ENCODE peak calls at places on chromosomes 11 and 22, in nine cellular contexts. L is CD8-positive, alpha-beta T cell; E is fibroblast of lung; I is right lobe of liver; X is PC-3; U is IMR-90; S is breast epithelium; J is H1; O is kidney. B is an unnamed sample. For H3K36me3, the result is how much of the 10 kb centered on the place peaks cover.

GRCh38 chr11:130916910-130917309 is 631 bp upstream of the SNX19 start:
- DNase-seq in U (no peak), X (no peak), L (no peak), J (no peak), I (no peak), O (no peak), E (no peak), S (no peak), B (no peak)

GRCh38 chr11:121790435-121790834 is 325.6 kb downstream of the BLID start:
- DNase-seq in U (no peak), J (no peak), L (no peak), X (no peak), S (no peak), E (no peak), O (no peak), I (no peak), B (no peak)

GRCh38 chr11:33936745-33937612 is 45.1 kb upstream of the LMO2 start:
- DNase-seq in O (peak), E (peak), S (no peak), U (peak), X (no peak), L (no peak), J (no peak), I (peak), B (peak)

GRCh38 chr22:36562261-36562835 is 33.4 kb upstream of the EIF3D start:
- DNase-seq in S (no peak), E (peak), J (no peak), X (peak), L (no peak), O (no peak), U (peak), I (no peak), B (no peak)

GRCh38 chr11:73965764-73966121 is 14.9 kb downstream of the DNAJB13 start:
- DNase-seq in U (no peak), L (no peak), I (no peak), O (no peak), S (peak), E (no peak), X (no peak), J (no peak), B (no peak)

GRCh38 chr22:28222066-28222465 is 303.0 kb upstream of the PITPNB start:
- DNase-seq in O (no peak), I (no peak), J (no peak), S (no peak), L (no peak), U (peak), E (no peak), X (no peak), B (no peak)

GRCh38 chr11:47415949-47416472 is 7.6 kb downstream of the SLC39A13 start:
- DNase-seq in E (peak), U (peak), O (peak), J (no peak), S (peak), L (no peak), X (peak), I (no peak), B (peak)

GRCh38 chr11:103594283-103594682 is 442.2 kb upstream of the DDI1 start:
- DNase-seq in J (no peak), I (no peak), E (no peak), O (no peak), L (no peak), X (peak), U (no peak), S (no peak), B (no peak)

GRCh38 chr11:17508306-17508705 is 31.7 kb upstream of the ABCC8 start:
- DNase-seq in J (no peak), I (no peak), E (no peak), X (no peak), O (peak), S (no peak), U (no peak), L (no peak), B (no peak)

GRCh38 chr22:35995772-35996171 is 32.9 kb downstream of the RBFOX2 start:
- DNase-seq in J (no peak), L (no peak), E (peak), S (no peak), O (peak), I (no peak), X (peak), U (peak), B (peak)

GRCh38 chr22:38032681-38033521 is 24.3 kb upstream of the PICK1 start:
- DNase-seq in S (no peak), L (no peak), J (no peak), I (no peak), X (no peak), O (no peak), U (peak), E (peak), B (no peak)

GRCh38 chr11:114061053-114062049 is 1.8 kb downstream of the ZBTB16 start:
- DNase-seq in O (no peak), U (no peak), I (no peak), L (no peak), E (no peak), J (peak), X (no peak), S (no peak), B (no peak)

GRCh38 chr11:128026596-128026995 is 560.8 kb downstream of the ETS1 start:
- DNase-seq in S (no peak), E (peak), X (peak), J (no peak), I (peak), O (no peak), L (no peak), U (peak), B (peak)

GRCh38 chr22:42697542-42698013 is 23.1 kb downstream of the A4GALT start:
- DNase-seq in S (no peak), I (peak), U (peak), L (no peak), J (no peak), X (peak), O (peak), E (peak), B (peak)

GRCh38 chr11:22337571-22338464 is at the start of gene SLC17A6:
- DNase-seq in L (no peak), X (peak), I (no peak), O (no peak), S (no peak), U (peak), E (peak), J (peak), B (no peak)

GRCh38 chr11:46856605-46857339 is 10.7 kb upstream of the CKAP5 start:
- DNase-seq in X (no peak), I (no peak), S (no peak), L (no peak), J (no peak), E (no peak), U (no peak), O (no peak), B (no peak)

GRCh38 chr11:7573558-7574296 is 59.9 kb downstream of the PPFIBP2 start:
- DNase-seq in E (no peak), U (no peak), L (no peak), I (peak), S (no peak), O (no peak), J (no peak), X (no peak), B (no peak)

GRCh38 chr22:41847300-41847699 is 14.4 kb downstream of the SREBF2 start:
- DNase-seq in O (no peak), S (no peak), J (no peak), X (no peak), U (no peak), E (no peak), I (no peak), L (no peak), B (no peak)

GRCh38 chr11:120894207-120894989 is 129.5 kb upstream of the TBCEL start:
- DNase-seq in E (no peak), O (no peak), S (no peak), X (no peak), I (no peak), U (no peak), J (no peak), L (no peak), B (no peak)

GRCh38 chr11:47004595-47005033 is 68.1 kb downstream of the CSTPP1 start:
- DNase-seq in S (peak), I (peak), E (peak), L (no peak), O (peak), J (no peak), X (peak), U (peak), B (peak)

GRCh38 chr22:45996241-45997076 is 19.5 kb upstream of the WNT7B start:
- DNase-seq in L (no peak), J (no peak), O (peak), U (peak), I (peak), S (no peak), E (peak), X (no peak), B (no peak)

GRCh38 chr22:39556970-39557811 is 13.4 kb upstream of the CACNA1I start:
- DNase-seq in X (no peak), U (peak), O (no peak), I (no peak), L (peak), E (peak), J (no peak), S (no peak), B (no peak)

GRCh38 chr22:43829448-43829821 is 17.3 kb upstream of the EFCAB6 start:
- DNase-seq in O (peak), J (no peak), L (no peak), U (peak), I (no peak), S (no peak), E (peak), X (no peak), B (no peak)

GRCh38 chr11:50247309-50247874 is 214.7 kb downstream of the OR4C45 start:
- DNase-seq in X (no peak), U (no peak), E (no peak), O (no peak), I (no peak), S (no peak), J (no peak), L (no peak), B (no peak)

GRCh38 chr11:116194156-116194904 is 578.5 kb downstream of the BUD13 start:
- DNase-seq in X (no peak), L (no peak), J (no peak), O (no peak), U (no peak), E (no peak), S (no peak), I (no peak), B (no peak)

GRCh38 chr22:23179381-23180294 is 671 bp upstream of the BCR start:
- DNase-seq in S (no peak), X (no peak), U (no peak), O (peak), E (no peak), J (no peak), L (no peak), I (peak), B (peak)

GRCh38 chr11:121792185-121792584 is 323.8 kb downstream of the BLID start:
- DNase-seq in X (no peak), O (no peak), S (no peak), U (no peak), L (no peak), E (no peak), J (no peak), I (no peak), B (no peak)

GRCh38 chr11:71214553-71215371 is 37.6 kb downstream of the SHANK2 start:
- DNase-seq in X (no peak), U (no peak), I (no peak), J (no peak), L (no peak), O (peak), E (no peak), S (peak), B (no peak)

GRCh38 chr11:112962854-112963367 is 1.7 kb downstream of the NCAM1 start:
- DNase-seq in U (no peak), L (no peak), S (no peak), O (peak), I (peak), X (no peak), J (peak), E (peak), B (peak)

GRCh38 chr22:25749420-25750169 is 7.6 kb downstream of the MYO18B start:
- DNase-seq in I (no peak), S (no peak), X (no peak), L (no peak), E (peak), O (no peak), U (no peak), J (no peak), B (no peak)

GRCh38 chr22:30178180-30179126 is 68.1 kb downstream of the LIF start:
- DNase-seq in X (no peak), U (no peak), O (no peak), I (no peak), S (no peak), J (no peak), L (no peak), E (no peak), B (no peak)

GRCh38 chr11:10351768-10352641 is 47.1 kb downstream of the ADM start:
- DNase-seq in U (peak), L (no peak), I (peak), J (peak), E (peak), X (peak), S (no peak), O (no peak), B (peak)

GRCh38 chr11:4576880-4577279 is 4.7 kb upstream of the OR52I2 start:
- DNase-seq in S (no peak), O (no peak), I (no peak), L (no peak), J (no peak), X (no peak), U (no peak), E (no peak), B (no peak)

GRCh38 chr11:4580124-4580523 is 1.4 kb upstream of the OR52I2 start:
- DNase-seq in X (no peak), S (no peak), O (no peak), J (no peak), I (no peak), L (no peak), E (no peak), U (no peak), B (no peak)

GRCh38 chr11:4577761-4578160 is 3.8 kb upstream of the OR52I2 start:
- DNase-seq in E (no peak), L (no peak), X (no peak), U (no peak), O (no peak), S (no peak), J (no peak), I (no peak), B (no peak)

GRCh38 chr11:4581443-4581842 is at the start of gene OR52I2:
- DNase-seq in X (no peak), S (no peak), U (no peak), O (no peak), J (no peak), L (no peak), I (no peak), E (no peak), B (no peak)

DNA sequence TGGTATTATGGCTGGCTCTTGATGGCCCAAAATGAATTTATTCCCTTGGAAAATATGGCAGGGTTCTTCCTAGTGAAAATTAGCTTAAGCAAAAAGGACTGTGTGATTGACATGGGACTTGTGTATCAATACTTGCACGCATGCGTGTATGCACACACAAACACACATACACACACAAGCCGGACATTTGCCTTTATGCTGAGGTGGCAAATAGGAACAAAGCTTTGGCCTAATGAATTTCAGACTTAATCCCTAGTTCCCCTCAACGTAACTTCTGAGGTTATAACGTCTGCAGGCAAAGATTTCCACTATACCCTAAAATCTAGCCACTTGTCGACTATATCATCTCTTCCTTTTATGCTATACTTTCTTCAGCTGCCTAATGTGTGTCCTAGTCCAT is 2.9 kb upstream of the OR52I2 start:
- DNase-seq in I (no peak), X (no peak), E (no peak), J (no peak), U (no peak), S (no peak), O (no peak), L (no peak), B (no peak)
- TF ChIP-seq CTCF in I (no peak), X (no peak), E (no peak), J (no peak), U (no peak), S (no peak), O (no peak), L (no peak), B (no peak)

GRCh38 chr11:60890696-60891095 is 15.7 kb downstream of the PRPF19 start:
- DNase-seq in O (no peak), X (no peak), I (no peak), E (no peak), J (no peak), U (no peak), S (no peak), L (no peak), B (no peak)

GRCh38 chr11:60889869-60890311 is 16.5 kb downstream of the PRPF19 start:
- DNase-seq in L (no peak), J (no peak), O (no peak), U (no peak), X (no peak), I (no peak), S (no peak), E (no peak), B (no peak)

GRCh38 chr11:60891103-60891741 is 15.2 kb downstream of the PRPF19 start:
- DNase-seq in J (no peak), I (no peak), X (no peak), E (peak), S (no peak), L (no peak), O (no peak), U (peak), B (no peak)

DNA sequence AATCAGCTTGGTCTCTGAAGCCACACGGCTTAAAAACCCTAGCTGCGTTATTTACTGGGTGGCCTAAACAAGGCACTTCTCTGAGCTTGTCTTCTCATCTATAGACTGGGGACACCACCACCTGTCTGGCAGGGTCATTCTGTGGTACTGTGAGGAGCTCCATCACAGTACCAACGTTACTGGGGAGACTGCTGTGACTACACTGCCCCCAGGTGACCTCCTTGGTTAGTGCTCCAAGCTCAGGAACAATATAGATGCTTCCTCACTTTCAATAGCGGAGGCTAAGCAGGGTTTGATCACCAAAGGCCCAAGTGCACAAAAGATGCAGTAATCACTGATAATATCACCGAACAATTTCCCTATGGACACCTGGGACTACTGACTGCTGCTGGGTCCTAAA is 18.9 kb downstream of the PRPF19 start:
- DNase-seq in U (peak), S (no peak), O (no peak), E (peak), X (peak), I (no peak), J (peak), L (no peak), B (no peak)
- H3K36me3 ChIP-seq in U (under half), S (under half), O (under half), E (under half), X (under half), I (under half), J (under half), L (under half), B (under half)

GRCh38 chr11:95398437-95399112 is 167.6 kb upstream of the SESN3 start:
- DNase-seq in L (no peak), I (no peak), J (no peak), X (no peak), U (no peak), E (no peak), O (no peak), S (no peak), B (no peak)
- H3K27ac ChIP-seq in L (no peak), I (no peak), J (no peak), X (no peak), U (no peak), E (no peak), O (no peak), S (no peak), B (no peak)

DNA sequence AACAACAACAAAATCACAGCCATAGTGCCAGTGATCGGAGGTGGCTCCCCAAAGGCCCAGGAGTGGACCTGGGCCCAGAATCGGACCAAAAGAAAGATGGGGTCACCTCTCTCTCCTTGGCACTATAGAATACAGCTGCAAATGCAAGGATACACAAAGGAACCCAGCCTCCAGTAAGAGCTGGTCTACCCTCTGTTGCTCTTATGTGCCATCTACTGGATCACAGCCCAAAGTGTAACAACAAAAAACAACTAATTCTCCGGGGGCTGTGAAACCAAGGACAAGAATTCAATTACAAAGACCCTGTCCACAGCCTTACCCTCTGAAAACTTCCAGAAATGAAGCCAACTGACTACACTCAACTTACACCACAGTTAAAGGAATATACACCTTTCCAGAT is 21.6 kb downstream of the OR8G5 start:
- DNase-seq in U (no peak), J (peak), O (no peak), S (no peak), X (no peak), E (no peak), I (no peak), L (no peak), B (no peak)
- TF ChIP-seq CTCF in U (no peak), J (no peak), O (no peak), S (no peak), X (peak), E (no peak), I (no peak), L (no peak), B (no peak)

DNA sequence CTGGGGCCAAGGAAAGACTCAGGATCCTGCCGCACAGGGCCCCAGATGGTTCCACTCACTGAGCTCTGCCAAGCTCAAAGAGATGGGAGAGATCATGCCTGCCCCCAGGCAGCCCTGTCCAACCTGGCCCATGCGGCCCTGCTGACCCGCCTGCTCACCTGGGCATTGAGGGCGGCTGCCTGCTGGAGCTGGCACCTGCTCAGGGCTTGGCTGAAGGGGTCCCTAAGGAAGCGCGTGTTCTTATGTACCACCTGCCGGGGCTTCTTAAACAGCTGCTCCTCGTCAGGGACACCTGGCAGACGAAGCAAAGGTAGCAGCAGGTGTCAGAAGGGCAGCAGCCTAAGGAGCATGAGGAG is 5.5 kb downstream of the ESS2 start:
- DNase-seq in O (no peak), S (no peak), X (no peak), L (no peak), J (no peak), I (no peak), E (no peak), U (no peak), B (no peak)
- H3K36me3 ChIP-seq in O (under half), S (under half), X (under half), L (half or more), J (under half), I (under half), E (under half), U (half or more), B (half or more)

B was measured in thoracic aorta.